ENCODE peak calls at places on chromosomes 6 and 20, in five cellular contexts. L, A, N, Q and H are unnamed samples.

GRCh38 chr20:300345-300744 is 3.0 kb downstream of the ZCCHC3 start:
- DNase-seq in L (no peak), A (no peak), N (no peak), Q (no peak), H (no peak)

GRCh38 chr6:34519971-34520644 is 36.0 kb downstream of the SPDEF start:
- DNase-seq in L (no peak), A (no peak), N (no peak), Q (no peak), H (peak)

GRCh38 chr6:52846002-52846401 is 5.4 kb upstream of the GSTA5 start:
- DNase-seq in L (no peak), A (no peak), N (no peak), Q (no peak), H (no peak)

GRCh38 chr6:38149526-38149925 is 330.0 kb downstream of the ZFAND3 start:
- DNase-seq in L (no peak), A (no peak), N (no peak), Q (no peak), H (no peak)

GRCh38 chr6:19042452-19042851 is 655.3 kb downstream of the RNF144B start:
- DNase-seq in L (no peak), A (no peak), N (no peak), Q (no peak), H (no peak)

GRCh38 chr6:144262470-144263369 is 22.4 kb upstream of the UTRN start:
- DNase-seq in L (no peak), A (no peak), N (no peak), Q (no peak), H (no peak)

GRCh38 chr6:105896821-105897095 is 189.4 kb upstream of the PRDM1 start:
- DNase-seq in L (no peak), A (no peak), N (no peak), Q (no peak), H (no peak)

GRCh38 chr6:82353848-82354247 is 9.8 kb upstream of the TPBG start:
- DNase-seq in L (no peak), A (no peak), N (no peak), Q (no peak), H (no peak)

GRCh38 chr6:83976871-83977270 is 56.7 kb upstream of the MRAP2 start:
- DNase-seq in L (no peak), A (no peak), N (no peak), Q (no peak), H (no peak)

GRCh38 chr6:112331306-112331705 is 15.8 kb upstream of the RFPL4B start:
- DNase-seq in L (no peak), A (no peak), N (no peak), Q (no peak), H (no peak)

GRCh38 chr6:136773473-136773796 is 18.8 kb downstream of the MAP3K5 start:
- DNase-seq in L (no peak), A (no peak), N (no peak), Q (no peak), H (no peak)

GRCh38 chr6:139249387-139249786 is 42.4 kb downstream of the TXLNB start:
- DNase-seq in L (no peak), A (no peak), N (no peak), Q (no peak), H (no peak)

GRCh38 chr6:128605961-128606360 is 85.6 kb upstream of the PTPRK start:
- DNase-seq in L (no peak), A (no peak), N (no peak), Q (no peak), H (no peak)

GRCh38 chr6:30683137-30683979 is 3.1 kb downstream of the PPP1R18 start:
- DNase-seq in L (no peak), A (no peak), N (no peak), Q (no peak), H (no peak)

GRCh38 chr6:118914598-118914997 is 20.4 kb downstream of the MCM9 start:
- DNase-seq in L (no peak), A (no peak), N (no peak), Q (no peak), H (no peak)

GRCh38 chr20:46939031-46939430 is 44.4 kb downstream of the EYA2 start:
- DNase-seq in L (no peak), A (no peak), N (no peak), Q (no peak), H (no peak)

GRCh38 chr6:44145839-44146238 is 12.8 kb upstream of the CAPN11 start:
- DNase-seq in L (no peak), A (no peak), N (no peak), Q (no peak), H (no peak)

GRCh38 chr6:26044140-26045045 is 42.8 kb upstream of the HFE start:
- DNase-seq in L (no peak), A (no peak), N (no peak), Q (no peak), H (peak)

GRCh38 chr6:168012431-168013249 is 15.2 kb downstream of the KIF25 start:
- DNase-seq in L (no peak), A (no peak), N (no peak), Q (no peak), H (no peak)

GRCh38 chr6:32082951-32083350 is 26.2 kb downstream of the TNXB start:
- DNase-seq in L (peak), A (no peak), N (no peak), Q (no peak), H (no peak)

GRCh38 chr6:140314675-140315074 is 940.2 kb upstream of the CITED2 start:
- DNase-seq in L (no peak), A (no peak), N (no peak), Q (no peak), H (no peak)

GRCh38 chr20:33022733-33023438 is 8.6 kb upstream of the BPIFB6 start:
- DNase-seq in L (no peak), A (no peak), N (no peak), Q (no peak), H (no peak)

GRCh38 chr6:85923013-85923430 is 280.3 kb upstream of the SYNCRIP start:
- DNase-seq in L (no peak), A (no peak), N (no peak), Q (no peak), H (no peak)

GRCh38 chr20:50977066-50978045 is 18.7 kb downstream of the MOCS3 start:
- DNase-seq in L (no peak), A (no peak), N (no peak), Q (no peak), H (no peak)

GRCh38 chr6:45423111-45423900 is 45.6 kb upstream of the SUPT3H start:
- DNase-seq in L (no peak), A (no peak), N (no peak), Q (no peak), H (peak)

GRCh38 chr6:37920667-37921066 is 101.1 kb downstream of the ZFAND3 start:
- DNase-seq in L (no peak), A (no peak), N (no peak), Q (no peak), H (no peak)

GRCh38 chr6:98498359-98498758 is 336.0 kb upstream of the POU3F2 start:
- DNase-seq in L (no peak), A (no peak), N (no peak), Q (no peak), H (no peak)

GRCh38 chr6:14713008-14713452 is 532.8 kb upstream of the JARID2 start:
- DNase-seq in L (no peak), A (no peak), N (no peak), Q (peak), H (no peak)

GRCh38 chr6:13147396-13148181 is 180.7 kb downstream of the TBC1D7 start:
- DNase-seq in L (no peak), A (no peak), N (no peak), Q (no peak), H (no peak)

GRCh38 chr20:62367136-62367482 is at the start of gene LAMA5:
- DNase-seq in L (no peak), A (no peak), N (no peak), Q (no peak), H (peak)

GRCh38 chr6:10084276-10084993 is 330.4 kb downstream of the TFAP2A start:
- DNase-seq in L (no peak), A (no peak), N (no peak), Q (no peak), H (no peak)

GRCh38 chr6:157982580-157983438 is 1.1 kb downstream of the SYNJ2 start:
- DNase-seq in L (peak), A (no peak), N (no peak), Q (no peak), H (peak)